ENCODE peak calls at places on chromosomes 1 and 21, in seven cellular contexts. N, E, X, F, J, P and H are unnamed samples.

GRCh38 chr1:54538538-54538937 is 9.5 kb upstream of the ACOT11 start:
- DNase-seq in N (no peak), E (no peak), F (no peak), X (no peak), J (no peak), P (no peak), H (no peak)

GRCh38 chr1:59161136-59161535 is 135.8 kb upstream of the FGGY start:
- DNase-seq in N (no peak), X (no peak), P (no peak), F (peak), E (no peak), J (no peak), H (no peak)

GRCh38 chr1:21313146-21313885 is 23.1 kb upstream of the ECE1 start:
- DNase-seq in P (peak), F (peak), E (peak), J (no peak), X (no peak), N (no peak), H (no peak)

GRCh38 chr1:66302810-66303209 is 231.1 kb upstream of the SGIP1 start:
- DNase-seq in P (no peak), E (peak), F (no peak), N (no peak), J (peak), X (no peak), H (no peak)

GRCh38 chr1:165075725-165076370 is 280.7 kb downstream of the LMX1A start:
- DNase-seq in P (peak), J (peak), F (peak), E (peak), X (no peak), N (no peak), H (no peak)

GRCh38 chr1:9717193-9718005 is 65.9 kb downstream of the PIK3CD start:
- DNase-seq in X (no peak), E (no peak), N (no peak), J (no peak), P (no peak), F (no peak), H (peak)

GRCh38 chr1:177984761-177985160 is 14.9 kb upstream of the SEC16B start:
- DNase-seq in P (no peak), N (no peak), E (no peak), X (no peak), F (no peak), J (no peak), H (no peak)

GRCh38 chr1:116854294-116854693 is 55.4 kb upstream of the PTGFRN start:
- DNase-seq in J (no peak), P (peak), X (no peak), E (no peak), N (no peak), F (no peak), H (no peak)

GRCh38 chr1:53329183-53329544 is 1.3 kb upstream of the LRP8 start:
- DNase-seq in X (no peak), N (peak), F (no peak), J (no peak), E (no peak), P (no peak), H (no peak)

GRCh38 chr1:227941509-227942020 is 6.2 kb downstream of the WNT9A start:
- DNase-seq in E (no peak), J (no peak), X (no peak), N (peak), F (no peak), P (no peak), H (no peak)

GRCh38 chr1:187006896-187007295 is 178.1 kb downstream of the PLA2G4A start:
- DNase-seq in N (no peak), J (no peak), E (no peak), P (no peak), F (no peak), X (no peak), H (no peak)

GRCh38 chr1:145706282-145706681 is 886 bp downstream of the PDZK1 start:
- DNase-seq in J (peak), X (no peak), E (peak), P (no peak), N (no peak), F (peak), H (no peak)

DNA sequence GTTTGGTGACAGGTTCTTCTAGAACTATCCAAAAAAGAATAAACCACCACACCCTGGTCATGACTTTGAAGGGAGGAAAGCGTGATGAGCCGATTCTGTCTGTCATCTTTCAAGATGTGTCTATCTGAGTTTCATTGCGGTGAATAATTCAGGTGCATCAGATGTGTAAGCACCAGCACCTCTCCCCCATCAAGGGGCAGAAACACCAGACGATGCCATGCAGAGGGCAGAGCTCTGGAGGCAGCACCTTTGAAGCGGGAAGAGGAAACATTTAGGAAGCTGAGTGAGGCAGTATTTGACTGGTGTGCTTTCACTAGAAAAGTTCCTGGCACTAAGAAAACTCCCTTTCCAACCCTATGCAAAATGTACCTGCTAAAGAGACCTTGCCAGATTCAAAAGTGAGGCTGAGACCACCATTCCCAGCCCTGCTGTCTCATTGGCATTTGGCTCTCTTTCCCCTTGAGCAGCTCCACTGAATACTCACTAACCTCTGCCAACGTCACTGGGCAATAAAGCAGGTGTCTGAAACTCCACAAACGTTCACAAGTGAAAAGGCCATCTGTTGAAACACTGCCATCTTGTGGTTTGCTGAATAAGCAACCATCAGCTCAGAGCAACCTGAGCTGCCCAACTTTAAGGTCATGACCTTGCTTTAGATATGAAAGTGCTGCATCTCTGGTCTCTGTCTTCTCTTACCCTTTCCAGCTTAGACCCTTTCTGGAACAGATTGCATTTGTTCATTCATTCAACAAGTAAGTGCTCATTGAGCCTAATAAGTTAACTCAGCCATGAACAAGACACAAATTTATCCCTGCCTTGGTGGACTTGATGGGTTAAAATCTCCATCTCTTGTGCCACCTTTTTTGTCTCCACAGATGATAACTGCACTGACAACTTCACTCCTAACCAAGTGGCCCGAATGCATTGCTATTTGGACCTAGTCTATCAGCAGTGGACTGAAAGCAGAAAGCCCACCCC is 228.6 kb downstream of the PAPPA2 start:
- DNase-seq in E (peak), X (no peak), J (peak), P (peak), N (no peak), F (peak), H (peak)
- TF ChIP-seq CTCF in E (peak), X (peak), J (peak), P (peak), N (peak), F (peak), H (peak)

GRCh38 chr1:8516278-8516777 is 198.4 kb downstream of the SLC45A1 start:
- DNase-seq in N (no peak), X (no peak), F (no peak), E (no peak), J (no peak), P (no peak), H (no peak)
- H3K4me3 ChIP-seq in N (peak), X (no peak), F (no peak), E (no peak), J (no peak), P (no peak), H (no peak)

GRCh38 chr1:38037481-38037939 is 9.1 kb downstream of the POU3F1 start:
- DNase-seq in J (peak), N (no peak), P (peak), X (no peak), F (peak), E (no peak), H (no peak)
- TF ChIP-seq CTCF in J (peak), N (peak), P (peak), X (no peak), F (no peak), E (peak), H (peak)

GRCh38 chr1:78492376-78492950 is 1.7 kb downstream of the PTGFR start:
- DNase-seq in X (no peak), J (peak), N (no peak), P (no peak), F (no peak), E (peak), H (no peak)
- H3K4me3 ChIP-seq in X (no peak), J (peak), N (no peak), P (no peak), F (peak), E (peak), H (no peak)

GRCh38 chr1:18805925-18806849 is 53.3 kb downstream of the TAS1R2 start:
- DNase-seq in F (peak), X (no peak), P (no peak), N (no peak), E (peak), J (no peak), H (no peak)
- TF ChIP-seq CTCF in F (no peak), X (no peak), P (no peak), N (no peak), E (peak), J (no peak), H (no peak)

DNA sequence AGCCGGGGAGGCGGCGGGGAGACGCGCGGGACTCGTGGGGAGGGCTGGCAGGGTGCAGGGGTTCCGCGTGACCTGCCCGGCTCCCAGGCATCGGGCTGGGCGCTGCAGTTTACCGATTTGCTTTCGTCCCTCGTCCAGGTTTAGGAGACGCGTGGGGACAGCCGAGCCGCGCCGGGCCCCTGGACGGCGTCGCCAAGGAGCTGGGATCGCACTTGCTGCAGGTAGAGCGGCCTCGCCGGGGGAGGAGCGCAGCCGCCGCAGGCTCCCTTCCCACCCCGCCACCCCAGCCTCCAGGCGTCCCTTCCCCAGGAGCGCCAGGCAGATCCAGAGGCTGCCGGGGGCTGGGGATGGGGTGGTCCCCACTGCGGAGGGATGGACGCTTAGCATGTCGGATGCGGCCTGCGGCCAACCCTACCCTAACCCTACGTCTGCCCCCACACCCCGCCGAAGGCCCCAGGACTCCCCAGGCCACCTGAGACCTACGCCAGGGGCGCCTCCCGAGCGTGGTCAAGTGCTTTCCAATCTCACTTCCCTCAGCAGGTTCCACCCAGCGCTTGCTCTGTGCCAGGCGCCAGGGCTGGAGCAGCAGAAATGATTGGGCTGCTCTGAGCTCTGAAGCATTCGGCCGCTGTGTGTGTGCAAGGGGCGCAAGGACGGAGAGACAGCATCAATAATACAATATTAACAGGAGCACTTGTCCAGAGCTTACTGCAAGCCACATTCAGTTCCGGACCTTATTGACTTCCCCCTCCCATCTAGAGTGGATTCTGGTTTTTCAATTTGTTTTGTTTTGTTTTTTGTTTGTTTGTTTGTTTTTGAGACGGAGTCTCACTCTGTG is 10.3 kb downstream of the SIM2 start:
- DNase-seq in X (no peak), F (no peak), J (no peak), E (no peak), P (no peak), N (no peak), H (no peak)
- H3K4me3 ChIP-seq in X (peak), F (no peak), J (no peak), E (no peak), P (no peak), N (peak), H (no peak)